ENCODE peak calls at places on chromosomes 1 and 21, in five cellular contexts. W is activated T-helper 1 cell treated with Interleukin-2 at 50 U/mL for 16 hours; L is KG1; R is stimulated activated CD4-positive, alpha-beta T cell treated with anti-CD3 and anti-CD28 coated beads, Interleukin-15, amount 100 ng/mL, for 24 hours; H is uterus. E is an unnamed sample.
A peak's percentile ranks its signal among the peaks of the same experiment; 100 is the strongest.

GRCh38 chr1:45793942-45794604 is 9.3 kb upstream of the MAST2 start:
- DNase-seq in H (no peak), R (no peak), L (no peak), W (no peak), E (peak; percentile 61)

GRCh38 chr21:27813750-27814149 is 846.9 kb upstream of the ADAMTS5 start:
- DNase-seq in H (no peak), L (no peak), R (no peak), W (no peak), E (no peak)

GRCh38 chr1:112538883-112539282 is 30.1 kb downstream of the WNT2B start:
- DNase-seq in H (no peak), W (no peak), L (no peak), R (no peak), E (no peak)

GRCh38 chr1:203512830-203513578 is 19.1 kb downstream of the OPTC start:
- DNase-seq in H (peak; percentile 86), R (peak; percentile 72), L (no peak), W (no peak), E (peak; percentile 96)

GRCh38 chr1:75908717-75909152 is 23.5 kb downstream of the ASB17 start:
- DNase-seq in W (no peak), L (peak; percentile 15), R (no peak), H (no peak), E (peak; percentile 23)

GRCh38 chr1:115929846-115930245 is 46.5 kb upstream of the SLC22A15 start:
- DNase-seq in R (no peak), W (no peak), L (no peak), H (no peak), E (peak; percentile 72)

GRCh38 chr1:24641646-24642151 is 1.4 kb upstream of the SRRM1 start:
- DNase-seq in R (peak; percentile 53), L (no peak), W (no peak), H (peak; percentile 51), E (peak; percentile 26)

GRCh38 chr21:37642493-37642892 is 273.8 kb downstream of the KCNJ6 start:
- DNase-seq in H (no peak), R (peak; percentile 40), L (no peak), W (no peak), E (no peak)

GRCh38 chr1:151157067-151157531 is 650 bp downstream of the TNFAIP8L2 start:
- DNase-seq in L (peak; percentile 62), R (peak; percentile 79), H (no peak), W (peak; percentile 57), E (no peak)